ENCODE peak calls at places on chromosome 5, in five cellular contexts. I is T1000, W is non-pigmented ciliary epithelial cell, C is GM20000, J is transverse colon. Q is an unnamed sample.

GRCh38 chr5:139415221-139415861 is 11.5 kb upstream of the SPATA24 start:
- DNase-seq in I (no peak), W (no peak), C (no peak), J (no peak), Q (no peak)

GRCh38 chr5:58491216-58491892 is at the start of gene GAPT:
- DNase-seq in I (no peak), W (no peak), C (peak), J (no peak), Q (no peak)

GRCh38 chr5:32506809-32507208 is 62.3 kb upstream of the ZFR start:
- DNase-seq in I (peak), W (no peak), C (no peak), J (no peak), Q (no peak)

GRCh38 chr5:154298060-154298459 is 107.5 kb downstream of the GALNT10 start:
- DNase-seq in I (no peak), W (no peak), C (no peak), J (no peak), Q (no peak)

GRCh38 chr5:57215629-57216195 is 41.9 kb downstream of the GPBP1 start:
- DNase-seq in I (no peak), W (no peak), C (no peak), J (no peak), Q (no peak)

GRCh38 chr5:176740702-176741565 is 69.4 kb upstream of the UNC5A start:
- DNase-seq in I (no peak), W (no peak), C (no peak), J (no peak), Q (peak)

GRCh38 chr5:42645138-42645537 is 111.5 kb upstream of the CCDC152 start:
- DNase-seq in I (no peak), W (no peak), C (no peak), J (no peak), Q (no peak)

GRCh38 chr5:115602585-115603125 is 376 bp upstream of the TICAM2 start:
- DNase-seq in I (no peak), W (no peak), C (no peak), J (no peak), Q (no peak)

GRCh38 chr5:1421521-1422341 is 23.5 kb downstream of the SLC6A3 start:
- DNase-seq in I (no peak), W (no peak), C (no peak), J (no peak), Q (peak)

GRCh38 chr5:683619-684481 is 9.3 kb downstream of the TPPP start:
- DNase-seq in I (no peak), W (no peak), C (no peak), J (no peak), Q (peak)

GRCh38 chr5:159409801-159410200 is 79.5 kb upstream of the IL12B start:
- DNase-seq in I (no peak), W (no peak), C (no peak), J (no peak), Q (no peak)

GRCh38 chr5:142445266-142445665 is 120.4 kb upstream of the SPRY4 start:
- DNase-seq in I (no peak), W (no peak), C (no peak), J (no peak), Q (no peak)

GRCh38 chr5:73119492-73120157 is 750 bp upstream of the TMEM171 start:
- DNase-seq in I (no peak), W (no peak), C (no peak), J (peak), Q (peak)

GRCh38 chr5:113806823-113807222 is 293.3 kb downstream of the YTHDC2 start:
- DNase-seq in I (no peak), W (no peak), C (no peak), J (no peak), Q (no peak)

GRCh38 chr5:15585826-15586591 is 86.0 kb downstream of the FBXL7 start:
- DNase-seq in I (no peak), W (no peak), C (no peak), J (no peak), Q (no peak)

GRCh38 chr5:111681791-111682190 is 75.2 kb downstream of the NREP start:
- DNase-seq in I (no peak), W (no peak), C (no peak), J (no peak), Q (no peak)

GRCh38 chr5:143066556-143067281 is 296.5 kb downstream of the ARHGAP26 start:
- DNase-seq in I (no peak), W (no peak), C (peak), J (peak), Q (no peak)

GRCh38 chr5:14298126-14298847 is 155.1 kb downstream of the TRIO start:
- DNase-seq in I (no peak), W (no peak), C (no peak), J (no peak), Q (no peak)

GRCh38 chr5:103120607-103121200 is 603 bp downstream of the PPIP5K2 start:
- DNase-seq in I (no peak), W (no peak), C (no peak), J (peak), Q (no peak)

GRCh38 chr5:14343376-14343775 is 200.2 kb downstream of the TRIO start:
- DNase-seq in I (no peak), W (no peak), C (no peak), J (no peak), Q (no peak)

GRCh38 chr5:26343801-26344310 is 694.5 kb downstream of the CDH9 start:
- DNase-seq in I (no peak), W (no peak), C (no peak), J (no peak), Q (no peak)

GRCh38 chr5:84384604-84385575 is at the start of gene EDIL3:
- DNase-seq in I (peak), W (no peak), C (no peak), J (peak), Q (no peak)

GRCh38 chr5:43389679-43390329 is 22.4 kb downstream of the CCL28 start:
- DNase-seq in I (peak), W (peak), C (peak), J (peak), Q (no peak)

GRCh38 chr5:131533844-131534243 is 101.2 kb downstream of the RAPGEF6 start:
- DNase-seq in I (no peak), W (no peak), C (no peak), J (no peak), Q (no peak)

GRCh38 chr5:33827885-33828284 is 63.9 kb downstream of the ADAMTS12 start:
- DNase-seq in I (no peak), W (no peak), C (no peak), J (no peak), Q (no peak)

GRCh38 chr5:158599132-158599531 is 500.6 kb downstream of the EBF1 start:
- DNase-seq in I (no peak), W (peak), C (peak), J (no peak), Q (no peak)